ENCODE peak calls at places on chromosomes 6 and 20, in six cellular contexts. X is RWPE1, Y is mucosa of gallbladder, P is GM20000, O is amniotic stem cell, W is EL. G is an unnamed sample.
A peak's percentile ranks its signal among the peaks of the same experiment; 100 is the strongest.

GRCh38 chr20:39524371-39524911 is 562.3 kb downstream of the DHX35 start:
- DNase-seq in W (no peak), O (no peak), Y (no peak), P (no peak), X (no peak), G (no peak)

GRCh38 chr20:6420336-6420735 is 297.5 kb upstream of the FERMT1 start:
- DNase-seq in O (no peak), W (no peak), X (peak; percentile 8), Y (no peak), P (no peak), G (no peak)

GRCh38 chr6:110756817-110757216 is 58.5 kb downstream of the CDK19 start:
- DNase-seq in X (no peak), P (peak; percentile 38), Y (no peak), O (no peak), W (no peak), G (no peak)

GRCh38 chr20:43720007-43720406 is 6.8 kb downstream of the GTSF1L start:
- DNase-seq in O (no peak), Y (no peak), W (no peak), X (no peak), P (no peak), G (no peak)

GRCh38 chr6:57317060-57317943 is at the start of gene PRIM2:
- DNase-seq in O (peak; percentile 56), Y (peak; percentile 87), P (peak; percentile 90), X (peak; percentile 90), W (peak; percentile 86), G (peak; percentile 89)

GRCh38 chr6:74015427-74015826 is 319.4 kb downstream of the CD109 start:
- DNase-seq in X (no peak), P (no peak), Y (no peak), O (no peak), W (no peak), G (no peak)

GRCh38 chr6:142551145-142551811 is 249.5 kb downstream of the ADGRG6 start:
- DNase-seq in W (peak; percentile 54), X (peak; percentile 58), Y (peak; percentile 26), P (no peak), O (no peak), G (peak; percentile 32)

GRCh38 chr6:100665041-100665380 is 200.3 kb upstream of the SIM1 start:
- DNase-seq in Y (no peak), W (no peak), X (no peak), P (peak; percentile 37), O (no peak), G (no peak)

GRCh38 chr20:3101737-3102574 is 17.4 kb upstream of the AVP start:
- DNase-seq in P (no peak), X (no peak), W (no peak), O (no peak), Y (no peak), G (no peak)

G was measured in H54.